ENCODE peak calls at places on chromosomes 4 and X, in four cellular contexts. One of them, this sample, is unnamed.

GRCh38 chr4:56305390-56305789 is 81.9 kb downstream of the AASDH start:
- DNase-seq in esophagus squamous epithelium: no peak
- DNase-seq in HCT116: no peak
- DNase-seq in suprapubic skin: no peak
- DNase-seq in this sample: no peak

GRCh38 chr4:55068522-55068921 is 56.9 kb downstream of the KDR start:
- DNase-seq in esophagus squamous epithelium: no peak
- DNase-seq in HCT116: no peak
- DNase-seq in suprapubic skin: no peak
- DNase-seq in this sample: no peak

GRCh38 chrX:154804957-154805695 is at the start of gene MPP1:
- DNase-seq in esophagus squamous epithelium: no peak
- DNase-seq in HCT116: peak
- DNase-seq in suprapubic skin: peak
- DNase-seq in this sample: peak

GRCh38 chrX:66328950-66329596 is 165.0 kb downstream of the HEPH start:
- DNase-seq in esophagus squamous epithelium: no peak
- DNase-seq in HCT116: no peak
- DNase-seq in suprapubic skin: no peak
- DNase-seq in this sample: peak

GRCh38 chrX:9905288-9905687 is 61.9 kb upstream of the CLDN34 start:
- DNase-seq in esophagus squamous epithelium: no peak
- DNase-seq in HCT116: no peak
- DNase-seq in suprapubic skin: no peak
- DNase-seq in this sample: no peak

GRCh38 chr4:76882630-76883029 is 15.3 kb downstream of the SOWAHB start:
- DNase-seq in esophagus squamous epithelium: no peak
- DNase-seq in HCT116: no peak
- DNase-seq in suprapubic skin: no peak
- DNase-seq in this sample: no peak

GRCh38 chr4:48243897-48244296 is 25.7 kb downstream of the TEC start:
- DNase-seq in esophagus squamous epithelium: no peak
- DNase-seq in HCT116: no peak
- DNase-seq in suprapubic skin: no peak
- DNase-seq in this sample: no peak

GRCh38 chr4:113050361-113050760 is 908 bp downstream of the ANK2 start:
- DNase-seq in esophagus squamous epithelium: no peak
- DNase-seq in HCT116: no peak
- DNase-seq in suprapubic skin: no peak
- DNase-seq in this sample: no peak

GRCh38 chrX:20352935-20353336 is 86.2 kb upstream of the RPS6KA3 start:
- DNase-seq in esophagus squamous epithelium: no peak
- DNase-seq in HCT116: no peak
- DNase-seq in suprapubic skin: no peak
- DNase-seq in this sample: no peak

GRCh38 chr4:612749-613125 is 12.6 kb upstream of the PDE6B start:
- DNase-seq in esophagus squamous epithelium: no peak
- DNase-seq in HCT116: no peak
- DNase-seq in suprapubic skin: no peak
- DNase-seq in this sample: peak

GRCh38 chr4:122007016-122007415 is 55.2 kb upstream of the TRPC3 start:
- DNase-seq in esophagus squamous epithelium: no peak
- DNase-seq in HCT116: no peak
- DNase-seq in suprapubic skin: no peak
- DNase-seq in this sample: no peak

GRCh38 chr4:122005064-122005755 is 53.4 kb upstream of the TRPC3 start:
- DNase-seq in esophagus squamous epithelium: no peak
- DNase-seq in HCT116: no peak
- DNase-seq in suprapubic skin: no peak
- DNase-seq in this sample: no peak

GRCh38 chr4:122000849-122001248 is 49.0 kb upstream of the TRPC3 start:
- DNase-seq in esophagus squamous epithelium: no peak
- DNase-seq in HCT116: no peak
- DNase-seq in suprapubic skin: no peak
- DNase-seq in this sample: no peak

GRCh38 chr4:121998024-121998423 is 46.2 kb upstream of the TRPC3 start:
- DNase-seq in esophagus squamous epithelium: no peak
- DNase-seq in HCT116: no peak
- DNase-seq in suprapubic skin: no peak
- DNase-seq in this sample: peak

DNA sequence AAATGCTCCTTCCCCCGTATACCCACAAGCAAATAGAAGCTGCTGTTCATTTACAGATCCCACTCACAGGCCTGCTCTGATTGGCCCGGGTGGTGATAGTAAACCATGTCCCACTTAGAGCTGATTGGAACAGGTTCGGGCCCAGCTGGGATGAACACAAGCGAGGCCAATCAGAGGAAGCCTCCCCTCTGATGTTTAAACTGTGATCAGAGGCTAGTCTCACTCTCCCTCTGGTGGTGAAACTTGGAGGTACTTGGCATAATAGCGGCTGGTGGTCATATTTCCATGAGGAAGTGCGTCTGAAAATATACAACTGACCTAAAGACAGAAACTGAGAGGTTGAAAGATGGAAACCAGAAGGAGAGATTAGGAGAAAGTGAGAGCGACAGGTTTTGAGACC is 51.5 kb upstream of the TRPC3 start:
- DNase-seq in esophagus squamous epithelium: no peak
- DNase-seq in HCT116: peak
- DNase-seq in suprapubic skin: no peak
- DNase-seq in this sample: no peak
- TF ChIP-seq CTCF in esophagus squamous epithelium: peak
- TF ChIP-seq CTCF in HCT116: peak
- TF ChIP-seq CTCF in suprapubic skin: peak
- TF ChIP-seq CTCF in this sample: peak

DNA sequence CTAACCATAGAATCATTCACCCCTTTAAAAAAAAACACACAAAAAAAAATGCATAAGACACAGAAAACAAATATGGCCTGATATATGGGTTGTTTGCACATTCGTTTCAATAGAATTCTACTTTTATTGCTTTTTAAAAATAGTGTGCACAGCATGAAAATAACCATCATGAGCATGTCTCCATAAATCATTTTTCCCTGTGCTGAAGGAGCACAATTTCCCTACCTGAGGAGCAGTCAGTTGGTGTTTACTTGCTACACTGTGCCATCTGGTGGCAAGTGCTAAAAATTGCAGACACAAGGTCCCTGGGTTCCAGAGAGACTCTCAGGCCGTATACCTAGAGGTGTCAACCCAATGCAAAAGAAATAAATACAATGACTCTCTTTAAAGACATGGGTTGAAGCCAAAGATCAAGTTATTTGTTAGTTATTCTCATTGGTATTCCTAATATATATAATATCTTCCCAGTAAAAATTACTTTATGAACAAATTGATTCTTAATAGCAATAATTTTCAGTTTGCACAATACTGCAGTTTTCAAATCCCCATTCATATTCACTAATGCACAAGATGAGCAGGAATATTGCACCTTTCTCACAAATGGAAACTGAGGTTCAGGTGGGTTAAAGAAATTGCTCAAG is 551.4 kb downstream of the IQCM start:
- DNase-seq in esophagus squamous epithelium: no peak
- DNase-seq in HCT116: peak
- DNase-seq in suprapubic skin: no peak
- DNase-seq in this sample: no peak
- TF ChIP-seq POLR2A in esophagus squamous epithelium: no peak
- TF ChIP-seq POLR2A in HCT116: no peak
- TF ChIP-seq POLR2A in suprapubic skin: no peak
- TF ChIP-seq POLR2A in this sample: no peak

GRCh38 chr4:154911097-154911496 is 130.0 kb downstream of the RBM46 start:
- DNase-seq in esophagus squamous epithelium: no peak
- DNase-seq in HCT116: no peak
- DNase-seq in suprapubic skin: no peak
- DNase-seq in this sample: no peak
- TF ChIP-seq CTCF in esophagus squamous epithelium: no peak
- TF ChIP-seq CTCF in HCT116: peak
- TF ChIP-seq CTCF in suprapubic skin: no peak
- TF ChIP-seq CTCF in this sample: no peak

GRCh38 chr4:145734576-145735329 is 54.8 kb downstream of the C4orf51 start:
- DNase-seq in esophagus squamous epithelium: no peak
- DNase-seq in HCT116: no peak
- DNase-seq in suprapubic skin: no peak
- DNase-seq in this sample: no peak
- TF ChIP-seq POLR2A in esophagus squamous epithelium: no peak
- TF ChIP-seq POLR2A in HCT116: no peak
- TF ChIP-seq POLR2A in suprapubic skin: no peak
- TF ChIP-seq POLR2A in this sample: no peak

DNA sequence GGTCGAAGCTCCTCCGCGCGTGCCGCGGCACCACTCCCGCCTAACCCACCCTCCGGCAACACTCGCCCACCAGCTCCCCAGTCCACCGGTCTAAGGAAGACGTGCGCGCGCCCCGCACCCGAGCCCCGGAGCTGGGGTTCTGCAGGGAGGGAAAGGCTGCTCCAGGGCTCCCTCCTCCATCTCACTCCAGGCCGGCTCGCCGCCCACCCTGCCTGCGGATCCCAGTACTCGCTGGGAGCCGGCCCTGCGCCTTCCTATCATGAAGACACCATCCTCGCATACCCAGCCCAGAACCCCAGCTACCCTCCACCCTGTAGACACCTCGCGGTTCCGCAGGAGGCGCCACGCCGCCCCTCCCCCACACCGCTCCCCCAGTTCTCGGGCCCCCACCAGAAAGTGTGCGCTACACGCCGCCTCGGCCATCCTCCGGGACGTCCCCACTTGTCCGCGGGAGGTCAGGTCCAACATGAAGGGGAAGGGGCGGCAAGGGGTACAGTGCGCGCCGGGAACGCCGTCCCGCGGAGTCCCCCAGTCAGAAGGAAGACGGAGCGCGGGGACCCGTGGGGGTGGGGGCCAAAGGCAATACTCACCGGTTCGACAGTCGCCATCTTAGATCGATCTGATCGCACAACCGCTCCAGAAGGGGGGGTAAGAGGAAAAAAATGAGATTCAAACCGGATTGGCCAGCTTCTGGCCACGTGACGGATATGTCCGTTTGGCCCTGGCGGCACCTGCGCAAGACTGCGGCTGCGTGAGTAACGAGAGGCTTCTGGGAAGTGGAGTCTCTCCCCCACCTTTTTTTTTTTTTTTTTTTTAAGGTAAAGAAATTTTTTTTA is at the start of gene EIF4E:
- DNase-seq in esophagus squamous epithelium: peak
- DNase-seq in HCT116: peak
- DNase-seq in suprapubic skin: peak
- DNase-seq in this sample: peak
- TF ChIP-seq CTCF in esophagus squamous epithelium: no peak
- TF ChIP-seq CTCF in HCT116: peak
- TF ChIP-seq CTCF in suprapubic skin: peak
- TF ChIP-seq CTCF in this sample: no peak

GRCh38 chrX:144819406-144819805 is 427.9 kb upstream of the SPANXN1 start:
- DNase-seq in esophagus squamous epithelium: no peak
- DNase-seq in HCT116: no peak
- DNase-seq in suprapubic skin: no peak
- DNase-seq in this sample: no peak
- TF ChIP-seq POLR2A in esophagus squamous epithelium: no peak
- TF ChIP-seq POLR2A in HCT116: no peak
- TF ChIP-seq POLR2A in suprapubic skin: no peak
- TF ChIP-seq POLR2A in this sample: no peak

DNA sequence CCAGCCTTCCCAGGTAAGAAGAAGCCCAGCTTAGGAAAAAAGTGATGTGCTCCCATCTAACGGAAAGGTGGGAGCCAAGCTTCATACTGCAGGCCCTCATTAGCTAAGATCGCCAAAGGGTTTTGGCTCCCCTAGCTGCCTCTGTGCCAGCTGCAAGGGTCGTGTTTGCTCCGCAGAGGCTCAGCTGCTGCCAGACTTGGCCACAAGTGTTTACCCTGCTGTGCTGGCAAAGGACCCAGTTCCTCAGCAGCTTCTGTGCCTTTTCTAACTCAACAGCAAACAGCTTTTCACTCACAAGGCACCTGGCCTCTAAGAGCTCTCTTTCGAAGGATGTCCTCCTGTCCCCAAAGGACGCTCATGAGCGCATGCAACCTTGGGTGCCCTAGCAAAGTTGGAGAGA is 12.2 kb upstream of the VMA21 start:
- DNase-seq in esophagus squamous epithelium: no peak
- DNase-seq in HCT116: no peak
- DNase-seq in suprapubic skin: no peak
- DNase-seq in this sample: no peak
- TF ChIP-seq CTCF in esophagus squamous epithelium: no peak
- TF ChIP-seq CTCF in HCT116: no peak
- TF ChIP-seq CTCF in suprapubic skin: no peak
- TF ChIP-seq CTCF in this sample: no peak